ENCODE peak calls at places on chromosomes 11 and 22, in four cellular contexts. D is stomach, R is astrocyte of the cerebellum, W is mucosa of descending colon. I is an unnamed sample.

GRCh38 chr11:117375960-117376359 is 48.3 kb downstream of the CEP164 start:
- DNase-seq in D (no peak), R (no peak), W (no peak), I (no peak)

GRCh38 chr11:102111011-102111786 is 952 bp downstream of the YAP1 start:
- DNase-seq in D (peak), R (peak), W (peak), I (peak)

GRCh38 chr11:2465201-2466068 is 20.6 kb downstream of the KCNQ1 start:
- DNase-seq in D (peak), R (no peak), W (no peak), I (no peak)

GRCh38 chr11:78030429-78031325 is 7.6 kb upstream of the KCTD14 start:
- DNase-seq in D (peak), R (peak), W (peak), I (peak)

GRCh38 chr22:50252081-50253045 is 1.3 kb upstream of the HDAC10 start:
- DNase-seq in D (peak), R (no peak), W (peak), I (peak)

GRCh38 chr22:38490915-38491314 is 15.2 kb downstream of the DDX17 start:
- DNase-seq in D (peak), R (no peak), W (no peak), I (peak)

GRCh38 chr22:45007247-45007945 is 2.4 kb downstream of the PHF21B start:
- DNase-seq in D (no peak), R (no peak), W (no peak), I (peak)

GRCh38 chr11:1172729-1173117 is 15.0 kb downstream of the MUC5AC start:
- DNase-seq in D (no peak), R (no peak), W (no peak), I (no peak)

GRCh38 chr11:125886997-125887372 is 483 bp upstream of the HYLS1 start:
- DNase-seq in D (no peak), R (no peak), W (peak), I (no peak)

GRCh38 chr11:132332521-132332920 is 962.1 kb downstream of the NTM start:
- DNase-seq in D (no peak), R (no peak), W (no peak), I (no peak)

GRCh38 chr22:35809816-35810215 is 92.1 kb downstream of the APOL5 start:
- DNase-seq in D (no peak), R (no peak), W (no peak), I (no peak)

GRCh38 chr11:103537904-103538502 is 428.8 kb downstream of the DYNC2H1 start:
- DNase-seq in D (no peak), R (no peak), W (no peak), I (peak)

GRCh38 chr11:2444301-2445106 is at the start of the genes KCNQ1 and TRPM5:
- DNase-seq in D (peak), R (no peak), W (peak), I (no peak)

GRCh38 chr22:19446603-19447387 is 716 bp downstream of the C22orf39 start:
- DNase-seq in D (no peak), R (no peak), W (no peak), I (no peak)

GRCh38 chr22:44711701-44712100 is 9.7 kb downstream of the PRR5 start:
- DNase-seq in D (no peak), R (no peak), W (no peak), I (no peak)

GRCh38 chr11:13287681-13288080 is 10.1 kb downstream of the BMAL1 start:
- DNase-seq in D (no peak), R (no peak), W (no peak), I (no peak)

GRCh38 chr11:94785509-94785908 is 17.4 kb downstream of the AMOTL1 start:
- DNase-seq in D (no peak), R (no peak), W (no peak), I (no peak)

GRCh38 chr22:22721681-22722309 is 77.4 kb downstream of the GGTLC2 start:
- DNase-seq in D (no peak), R (no peak), W (no peak), I (peak)

GRCh38 chr11:96021901-96022650 is 98.2 kb upstream of the MTMR2 start:
- DNase-seq in D (no peak), R (no peak), W (no peak), I (no peak)

GRCh38 chr11:130022799-130023198 is 20.2 kb upstream of the PRDM10 start:
- DNase-seq in D (no peak), R (no peak), W (no peak), I (no peak)

GRCh38 chr11:58866788-58867187 is 22.3 kb upstream of the GLYATL2 start:
- DNase-seq in D (no peak), R (no peak), W (no peak), I (no peak)

GRCh38 chr11:81237139-81237538 is 1496.5 kb downstream of the FAM181B start:
- DNase-seq in D (no peak), R (peak), W (no peak), I (peak)

GRCh38 chr11:113261709-113262475 is 52.5 kb upstream of the TTC12 start:
- DNase-seq in D (no peak), R (peak), W (no peak), I (peak)

GRCh38 chr22:45211435-45211834 is 29.3 kb downstream of the KIAA0930 start:
- DNase-seq in D (no peak), R (no peak), W (no peak), I (no peak)

GRCh38 chr22:46073683-46074504 is 76.4 kb upstream of the PPARA start:
- DNase-seq in D (peak), R (no peak), W (peak), I (peak)

GRCh38 chr11:13668957-13669521 is 571 bp downstream of the FAR1 start:
- DNase-seq in D (peak), R (no peak), W (peak), I (peak)

GRCh38 chr11:127018683-127019279 is 18.2 kb upstream of the KIRREL3 start:
- DNase-seq in D (no peak), R (no peak), W (no peak), I (no peak)

GRCh38 chr11:82995754-82996398 is 75.8 kb downstream of the RAB30 start:
- DNase-seq in D (no peak), R (peak), W (no peak), I (peak)

GRCh38 chr22:20749453-20749852 is 24.5 kb upstream of the SERPIND1 start:
- DNase-seq in D (no peak), R (no peak), W (peak), I (no peak)

GRCh38 chr11:128593281-128593680 is 5.9 kb upstream of the ETS1 start:
- DNase-seq in D (no peak), R (peak), W (no peak), I (peak)

GRCh38 chr11:2212411-2213251 is 41.0 kb upstream of the TH start:
- DNase-seq in D (peak), R (no peak), W (no peak), I (no peak)

GRCh38 chr11:132959663-132960062 is 572.6 kb downstream of the OPCML start:
- DNase-seq in D (no peak), R (no peak), W (no peak), I (no peak)

DNA sequence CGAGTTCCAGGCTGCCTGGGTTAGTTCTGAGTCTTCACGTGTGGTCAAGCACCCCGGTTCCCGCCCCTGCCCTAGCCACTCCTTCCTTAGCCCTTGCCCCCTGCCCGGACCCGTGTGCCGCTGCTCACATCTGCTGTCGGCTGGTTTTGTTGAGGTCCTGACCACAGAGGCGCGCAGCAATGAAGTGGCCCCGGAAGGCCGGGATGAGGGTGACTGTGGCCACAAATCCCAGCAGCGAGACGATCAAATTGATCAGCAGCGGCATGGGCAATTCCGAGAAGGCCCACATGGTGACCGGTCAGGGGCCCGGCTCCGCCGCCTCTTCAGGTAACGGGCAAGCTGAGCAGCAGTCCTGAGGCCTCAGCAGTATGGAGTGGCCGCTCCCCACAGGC is 290 bp downstream of the DPAGT1 start:
- DNase-seq in D (no peak), R (no peak), W (peak), I (no peak)
- TF ChIP-seq CTCF in D (no peak), R (no peak), W (no peak), I (peak)

GRCh38 chr22:41123151-41123550 is 30.8 kb downstream of the EP300 start:
- DNase-seq in D (no peak), R (no peak), W (no peak), I (no peak)
- H3K4me3 ChIP-seq in D (no peak), R (no peak), W (no peak), I (no peak)

DNA sequence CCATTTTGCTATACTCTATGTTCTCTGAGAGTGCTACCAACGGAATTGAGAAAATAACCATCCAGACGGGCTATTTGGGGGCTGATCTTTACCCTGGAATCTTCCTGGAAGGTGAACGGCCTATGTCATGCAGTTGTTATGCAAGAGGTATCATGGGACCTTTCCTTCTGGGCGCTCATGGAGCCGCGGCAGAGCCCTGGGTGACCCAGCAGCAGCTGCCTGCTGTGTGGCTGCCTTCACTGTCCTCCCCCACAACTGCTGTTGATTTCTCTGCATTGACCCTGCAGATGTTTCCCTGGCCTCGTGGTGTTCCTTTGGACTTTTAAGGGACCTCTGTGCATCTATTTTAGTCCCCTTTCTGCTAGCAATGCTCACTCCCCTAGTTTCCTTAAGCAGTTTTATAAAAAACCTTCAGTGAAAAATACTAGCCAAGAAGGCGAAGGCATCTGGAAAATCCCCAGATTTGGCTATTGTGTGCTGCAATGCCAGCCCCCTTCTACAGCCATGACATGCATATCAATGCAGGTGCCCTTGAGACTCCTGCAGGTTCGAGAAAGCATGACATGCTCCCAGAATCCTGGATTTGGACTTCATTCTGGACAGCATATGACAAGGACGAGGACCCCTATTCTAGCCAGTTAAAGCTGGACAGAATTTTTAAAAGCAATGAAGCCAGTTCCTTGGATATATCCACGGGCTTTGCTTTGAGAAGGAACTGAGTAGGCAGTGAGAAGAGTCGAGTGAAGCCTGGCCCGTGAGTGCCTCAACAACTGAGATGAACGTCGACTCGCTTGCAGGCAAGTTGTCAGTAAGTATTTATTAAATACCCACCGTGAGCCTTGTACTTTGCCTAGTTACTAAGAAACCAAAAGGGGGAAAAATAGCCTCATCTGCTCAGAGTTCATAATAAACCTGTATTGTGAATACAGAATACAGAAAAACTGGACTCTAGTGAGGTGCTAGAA is at the start of gene SLC25A18:
- DNase-seq in D (no peak), R (no peak), W (no peak), I (no peak)
- TF ChIP-seq CTCF in D (no peak), R (peak), W (no peak), I (peak)

GRCh38 chr11:70341881-70342429 is 56.4 kb upstream of the CTTN start:
- DNase-seq in D (no peak), R (no peak), W (no peak), I (no peak)
- H3K4me3 ChIP-seq in D (no peak), R (no peak), W (no peak), I (no peak)

DNA sequence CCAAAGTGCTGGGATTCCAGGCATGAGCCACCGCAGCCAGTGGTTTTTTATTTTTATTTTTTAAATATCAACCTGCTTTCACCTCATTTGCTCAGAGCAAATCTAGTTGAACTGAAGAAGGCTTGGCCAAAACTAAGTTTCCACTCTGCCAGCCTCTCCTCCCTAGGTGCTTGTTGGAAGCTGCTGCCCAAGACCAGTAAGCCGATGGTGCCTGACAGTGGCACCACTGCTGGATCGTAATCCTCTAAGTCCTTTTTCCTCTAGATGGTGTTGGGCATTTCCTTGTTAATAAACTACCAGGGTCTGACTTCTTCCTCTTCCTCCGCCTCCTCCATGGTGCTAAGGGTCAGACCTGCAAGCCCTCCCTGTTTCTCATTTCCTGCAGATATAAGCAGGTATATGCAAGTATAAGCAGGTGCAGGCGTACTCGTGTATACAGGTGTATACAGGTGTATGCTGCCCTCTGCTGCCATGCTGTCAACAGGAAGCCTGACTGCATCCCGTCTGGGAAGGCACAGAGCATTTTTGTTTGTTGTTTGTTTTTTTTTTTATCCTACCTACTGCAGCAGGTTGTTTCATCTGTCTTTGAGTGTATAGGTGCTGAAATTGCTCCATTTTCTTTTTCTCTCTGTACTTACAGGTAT is 1.6 kb downstream of the NADSYN1 start:
- DNase-seq in D (no peak), R (no peak), W (no peak), I (no peak)
- TF ChIP-seq CTCF in D (no peak), R (no peak), W (peak), I (no peak)

GRCh38 chr11:124745270-124745834 is 5.6 kb downstream of the NRGN start:
- DNase-seq in D (no peak), R (no peak), W (peak), I (no peak)
- H3K4me3 ChIP-seq in D (peak), R (peak), W (no peak), I (peak)

DNA sequence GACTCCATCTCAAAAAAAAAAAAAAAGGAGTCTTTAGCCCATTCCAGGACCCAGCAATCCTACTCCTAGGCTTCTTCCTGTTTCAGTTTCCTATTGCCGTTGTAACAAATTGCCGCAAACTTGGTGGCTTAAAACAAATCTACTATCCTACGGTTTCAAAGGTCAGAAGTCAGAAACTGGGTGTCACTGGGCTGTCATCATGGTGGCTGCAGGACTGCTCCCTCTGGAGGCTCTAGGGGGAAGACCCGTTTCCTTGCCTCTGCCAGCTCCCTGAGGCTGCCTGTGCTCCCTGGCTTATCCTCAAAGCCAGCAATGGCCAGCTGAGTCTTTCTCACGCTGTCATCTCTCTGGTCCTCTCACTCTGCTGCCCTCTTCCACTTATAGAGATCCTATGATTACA is 8.7 kb upstream of the DAGLA start:
- DNase-seq in D (no peak), R (no peak), W (no peak), I (no peak)
- TF ChIP-seq CTCF in D (no peak), R (peak), W (peak), I (peak)

DNA sequence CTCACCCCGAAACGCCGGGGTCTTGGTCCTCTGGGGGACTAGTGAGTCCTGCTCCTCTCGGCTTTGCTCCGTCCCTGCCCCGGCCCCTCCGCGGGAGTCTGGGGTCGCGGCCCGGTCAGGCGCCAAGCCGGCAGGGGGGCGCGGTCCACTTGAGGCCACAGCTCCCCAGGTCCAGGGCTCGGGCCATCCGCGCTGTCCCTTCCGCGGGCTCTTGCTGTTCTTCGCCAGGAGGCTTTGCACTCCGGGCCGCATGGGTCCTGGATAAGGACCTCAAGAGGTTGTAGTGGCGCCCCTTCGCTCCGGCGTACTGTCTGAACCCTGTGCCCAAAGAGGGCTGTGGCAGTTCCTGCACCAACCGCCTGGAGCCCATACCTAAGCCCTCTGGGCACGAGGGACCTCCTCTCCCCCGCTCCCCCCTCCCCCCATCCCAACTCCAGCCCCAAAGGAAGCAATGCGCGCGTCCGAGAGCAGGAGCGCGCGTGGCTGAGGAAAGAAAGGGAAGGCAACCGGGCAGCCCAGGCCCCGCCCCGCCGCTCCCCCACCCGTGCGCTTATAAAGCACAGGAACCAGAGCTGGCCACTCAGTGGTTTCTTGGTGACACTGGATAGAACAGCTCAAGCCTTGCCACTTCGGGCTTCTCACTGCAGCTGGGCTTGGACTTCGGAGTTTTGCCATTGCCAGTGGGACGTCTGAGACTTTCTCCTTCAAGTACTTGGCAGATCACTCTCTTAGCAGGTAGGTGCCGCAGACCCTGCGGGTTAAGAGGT is at the start of gene ADM:
- DNase-seq in D (peak), R (peak), W (peak), I (peak)
- H3K4me3 ChIP-seq in D (peak), R (peak), W (peak), I (peak)